ENCODE peak calls at places on chromosome 2, in nine cellular contexts. O, X, S, I, W, Y, F, Q and U are unnamed samples.

GRCh38 chr2:10405441-10405840 is 42.7 kb downstream of the ODC1 start:
- DNase-seq in I (peak), F (peak), O (peak), Q (no peak), S (no peak), Y (peak), X (peak), W (no peak), U (no peak)

GRCh38 chr2:167729911-167730310 is 517.5 kb downstream of the STK39 start:
- DNase-seq in Q (no peak), O (no peak), I (no peak), F (no peak), X (no peak), Y (no peak), S (no peak), W (no peak), U (no peak)

GRCh38 chr2:42796427-42797248 is 4.3 kb upstream of the HAAO start:
- DNase-seq in S (no peak), W (peak), I (peak), F (no peak), O (no peak), Y (no peak), Q (no peak), X (no peak), U (no peak)

GRCh38 chr2:241066893-241067341 is 35.2 kb downstream of the MTERF4 start:
- DNase-seq in I (peak), S (no peak), Y (no peak), X (no peak), W (no peak), O (no peak), F (no peak), Q (no peak), U (no peak)

GRCh38 chr2:207394203-207394741 is 135.5 kb upstream of the CREB1 start:
- DNase-seq in Y (peak), X (peak), Q (no peak), S (no peak), O (peak), I (peak), W (no peak), F (peak), U (no peak)

GRCh38 chr2:241859436-241860183 is 916 bp upstream of the PDCD1 start:
- DNase-seq in X (peak), S (peak), Q (peak), Y (peak), F (peak), I (peak), O (no peak), W (peak), U (peak)

GRCh38 chr2:232342635-232343565 is 35.7 kb upstream of the ALPP start:
- DNase-seq in W (no peak), O (no peak), Q (no peak), X (no peak), I (no peak), Y (no peak), F (no peak), S (peak), U (peak)

GRCh38 chr2:66701656-66702055 is 266.7 kb downstream of the MEIS1 start:
- DNase-seq in F (no peak), I (no peak), X (no peak), Y (no peak), S (no peak), Q (no peak), W (no peak), O (no peak), U (no peak)

GRCh38 chr2:84918430-84918829 is 13.0 kb downstream of the TMSB10 start:
- DNase-seq in X (no peak), I (no peak), W (no peak), Y (no peak), S (no peak), O (no peak), F (no peak), Q (no peak), U (no peak)

GRCh38 chr2:64328415-64328722 is 125.6 kb upstream of the LGALSL start:
- DNase-seq in X (no peak), O (no peak), S (no peak), Q (no peak), I (no peak), W (no peak), F (no peak), Y (no peak), U (no peak)

GRCh38 chr2:239943991-239944441 is 81.1 kb downstream of the NDUFA10 start:
- DNase-seq in F (no peak), O (no peak), Q (no peak), W (no peak), Y (no peak), S (peak), X (no peak), I (no peak), U (peak)

GRCh38 chr2:143960177-143960576 is 559.7 kb downstream of the ZEB2 start:
- DNase-seq in I (no peak), X (no peak), Q (no peak), W (no peak), Y (peak), S (no peak), F (peak), O (no peak), U (no peak)

GRCh38 chr2:220504890-220505564 is 877.6 kb downstream of the SLC4A3 start:
- DNase-seq in O (peak), Q (peak), X (peak), Y (peak), W (no peak), S (no peak), F (peak), I (peak), U (no peak)

DNA sequence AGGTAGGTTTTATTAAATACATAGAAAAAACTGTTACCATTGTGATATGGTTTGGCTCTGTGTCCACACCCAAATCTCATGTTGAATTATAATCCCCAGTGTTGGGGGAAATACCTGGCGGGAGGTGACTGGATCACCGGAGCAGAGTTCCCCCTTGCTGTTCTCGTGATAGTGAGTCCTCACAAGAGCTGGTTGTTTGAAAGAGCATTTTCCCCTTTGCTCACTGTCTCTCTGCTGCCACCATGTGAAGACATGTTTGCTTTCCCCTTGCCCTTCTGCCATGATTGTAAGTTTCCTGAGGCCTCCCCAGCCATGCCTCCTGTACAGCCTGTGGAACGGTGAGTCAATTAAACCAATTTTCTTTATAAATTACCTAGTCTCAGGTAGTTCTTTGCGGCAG is 352.7 kb upstream of the SLC39A10 start:
- DNase-seq in O (no peak), X (no peak), I (peak), W (no peak), F (peak), Q (no peak), S (no peak), Y (no peak), U (no peak)
- TF ChIP-seq CTCF in O (peak), X (peak), I (no peak), W (peak), F (peak), Q (no peak), S (no peak), Y (no peak), U (no peak)

GRCh38 chr2:212484563-212485080 is 54.0 kb downstream of the ERBB4 start:
- DNase-seq in Q (no peak), Y (no peak), I (no peak), F (peak), O (no peak), W (no peak), S (no peak), X (no peak), U (no peak)
- TF ChIP-seq CTCF in Q (no peak), Y (no peak), I (no peak), F (no peak), O (no peak), W (no peak), S (no peak), X (no peak), U (no peak)

DNA sequence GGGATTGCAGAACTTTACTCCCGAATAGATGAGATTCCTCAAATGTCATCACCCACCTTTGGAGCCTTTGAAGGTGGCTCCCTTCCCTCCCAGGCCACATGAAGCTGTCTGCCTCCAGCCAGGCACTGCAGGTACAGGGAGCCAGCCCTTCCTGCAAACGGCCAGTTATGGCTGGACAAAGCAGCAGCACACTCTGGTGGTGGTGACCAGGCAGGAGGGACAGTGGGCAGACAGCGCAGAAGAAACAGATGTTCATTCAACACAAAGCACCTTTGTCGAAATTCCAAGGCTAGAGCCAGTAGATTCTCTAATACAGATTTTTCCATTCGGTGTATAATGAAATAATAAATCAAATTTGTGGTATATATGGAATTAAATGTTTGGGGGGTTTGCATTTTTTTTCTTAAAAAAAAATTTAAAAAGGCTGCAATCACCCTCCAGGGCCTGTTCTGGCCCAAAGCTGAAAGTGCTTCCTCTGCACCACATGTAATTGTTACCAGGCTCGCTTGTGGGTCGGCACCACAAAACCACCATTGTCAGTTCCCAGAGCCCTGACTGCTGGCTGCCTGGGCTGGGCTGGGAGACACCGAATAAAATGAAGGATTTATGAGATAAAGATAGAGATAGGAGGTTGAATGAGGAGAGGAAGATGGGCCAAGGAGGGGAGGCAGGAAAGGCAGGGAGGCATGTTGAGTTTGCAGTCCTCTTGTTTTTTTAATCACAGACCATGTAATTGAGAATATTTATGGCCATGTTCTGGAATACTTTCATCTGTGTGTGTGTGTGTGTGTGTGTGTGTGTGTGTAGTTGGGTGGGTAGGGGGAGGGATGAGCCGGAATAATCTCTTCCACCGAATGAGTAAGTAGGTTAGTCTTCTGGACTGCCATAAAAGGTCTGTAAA is 14.5 kb downstream of the NRP2 start:
- DNase-seq in X (peak), Q (no peak), I (peak), W (no peak), Y (no peak), F (peak), O (no peak), S (no peak), U (no peak)
- TF ChIP-seq CTCF in X (peak), Q (no peak), I (peak), W (peak), Y (peak), F (peak), O (no peak), S (peak), U (no peak)

GRCh38 chr2:202885190-202885589 is 13.6 kb upstream of the ICA1L start:
- DNase-seq in X (no peak), I (no peak), F (no peak), O (no peak), Y (no peak), W (no peak), Q (no peak), S (no peak), U (no peak)

GRCh38 chr2:202883987-202884675 is 12.6 kb upstream of the ICA1L start:
- DNase-seq in F (peak), I (peak), O (no peak), W (no peak), Y (no peak), X (peak), Q (no peak), S (no peak), U (no peak)

GRCh38 chr2:202877699-202878098 is 6.1 kb upstream of the ICA1L start:
- DNase-seq in W (no peak), I (no peak), O (no peak), F (no peak), S (no peak), Y (no peak), Q (no peak), X (no peak), U (no peak)

GRCh38 chr2:202881570-202881969 is 10.0 kb upstream of the ICA1L start:
- DNase-seq in O (no peak), I (no peak), W (no peak), F (no peak), Y (no peak), Q (no peak), S (no peak), X (no peak), U (no peak)
- TF ChIP-seq CTCF in O (no peak), I (no peak), W (no peak), F (no peak), Y (no peak), Q (no peak), S (no peak), X (no peak), U (no peak)

GRCh38 chr2:60118917-60119316 is 434.5 kb downstream of the BCL11A start:
- DNase-seq in X (no peak), F (no peak), O (no peak), Y (no peak), I (no peak), S (no peak), W (no peak), Q (no peak), U (no peak)

GRCh38 chr2:60116167-60116870 is 437.1 kb downstream of the BCL11A start:
- DNase-seq in I (no peak), O (no peak), S (no peak), Y (no peak), Q (no peak), W (no peak), X (no peak), F (no peak), U (no peak)

GRCh38 chr2:60118061-60118460 is 435.4 kb downstream of the BCL11A start:
- DNase-seq in Y (no peak), W (no peak), O (no peak), X (no peak), Q (no peak), F (no peak), I (no peak), S (no peak), U (no peak)

DNA sequence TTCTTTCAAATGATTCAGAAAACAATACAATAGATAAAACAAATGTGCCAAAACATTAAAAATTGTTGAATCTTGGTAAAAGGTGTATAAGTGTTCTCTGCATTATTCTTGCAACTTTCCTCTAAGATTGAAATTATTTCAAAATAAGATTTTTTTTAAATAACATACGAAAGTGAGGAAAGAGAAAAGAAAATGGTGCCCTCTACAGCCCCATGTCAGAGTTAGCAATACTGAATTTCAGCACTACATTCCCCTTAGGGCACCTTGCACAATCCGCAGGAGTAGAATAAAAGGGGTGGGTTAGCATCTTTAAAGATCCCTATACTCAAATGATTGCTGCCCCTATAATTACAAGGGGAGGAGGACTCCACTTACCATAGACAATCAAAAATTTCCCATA is 433.7 kb downstream of the BCL11A start:
- DNase-seq in O (no peak), I (no peak), W (no peak), X (no peak), S (no peak), F (no peak), Y (no peak), Q (no peak), U (no peak)
- TF ChIP-seq CTCF in O (no peak), I (no peak), W (no peak), X (no peak), S (peak), F (no peak), Y (no peak), Q (no peak), U (no peak)

GRCh38 chr2:152600051-152600657 is 117.1 kb downstream of the PRPF40A start:
- DNase-seq in I (no peak), Q (no peak), X (no peak), Y (no peak), W (no peak), F (no peak), O (no peak), S (no peak), U (no peak)

GRCh38 chr2:152598975-152599724 is 118.1 kb downstream of the PRPF40A start:
- DNase-seq in Q (no peak), I (no peak), W (no peak), O (peak), X (no peak), F (peak), S (no peak), Y (peak), U (no peak)

GRCh38 chr2:152588911-152589310 is 128.3 kb downstream of the PRPF40A start:
- DNase-seq in W (no peak), Y (no peak), O (no peak), F (no peak), S (no peak), X (no peak), I (no peak), Q (no peak), U (no peak)

GRCh38 chr2:152594792-152595191 is 122.5 kb downstream of the PRPF40A start:
- DNase-seq in I (peak), O (no peak), Y (no peak), F (peak), S (no peak), W (no peak), X (peak), Q (no peak), U (no peak)

GRCh38 chr2:152594022-152594712 is 123.1 kb downstream of the PRPF40A start:
- DNase-seq in Q (peak), Y (no peak), S (no peak), W (peak), F (peak), X (no peak), I (no peak), O (no peak), U (peak)
- TF ChIP-seq CTCF in Q (no peak), Y (no peak), S (no peak), W (no peak), F (no peak), X (no peak), I (no peak), O (no peak), U (peak)

GRCh38 chr2:1544478-1545069 is 131.3 kb downstream of the TPO start:
- DNase-seq in O (no peak), X (peak), W (no peak), Y (peak), I (peak), S (peak), F (peak), Q (no peak), U (no peak)

GRCh38 chr2:1543776-1544477 is 130.7 kb downstream of the TPO start:
- DNase-seq in F (no peak), O (no peak), Y (no peak), Q (no peak), W (no peak), I (no peak), X (no peak), S (no peak), U (no peak)

GRCh38 chr2:1548910-1549673 is 135.8 kb downstream of the TPO start:
- DNase-seq in O (no peak), W (no peak), Q (no peak), X (no peak), S (no peak), F (no peak), Y (no peak), I (no peak), U (no peak)

GRCh38 chr2:1546023-1546591 is 132.8 kb downstream of the TPO start:
- DNase-seq in W (no peak), X (peak), O (peak), I (peak), S (no peak), F (peak), Q (no peak), Y (peak), U (no peak)

DNA sequence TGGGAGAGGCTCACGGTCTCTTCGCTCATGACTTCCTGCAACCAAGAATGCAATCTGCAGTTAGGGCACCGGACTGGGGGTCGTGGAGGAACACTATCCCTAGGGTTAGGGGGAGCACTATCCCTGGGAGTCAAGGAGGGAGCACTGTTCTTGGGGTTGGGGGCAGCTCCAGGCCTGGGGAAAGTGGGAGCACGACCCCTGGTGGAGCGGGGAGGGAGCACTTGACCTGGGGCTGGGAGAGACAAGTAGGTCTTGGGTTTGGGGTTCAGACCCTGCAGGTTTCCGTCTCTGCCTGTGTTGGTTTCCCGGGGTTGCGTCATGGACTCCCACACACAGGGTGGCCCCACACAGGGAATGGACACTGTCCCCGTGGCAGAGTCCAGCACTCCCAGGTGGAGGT is 133.6 kb downstream of the TPO start:
- DNase-seq in F (no peak), S (peak), O (no peak), Y (no peak), I (no peak), W (no peak), Q (no peak), X (no peak), U (no peak)
- TF ChIP-seq CTCF in F (peak), S (no peak), O (no peak), Y (peak), I (peak), W (peak), Q (no peak), X (peak), U (no peak)